ENCODE peak calls at places on chromosomes 6 and 20, in six cellular contexts. One of them, this sample, is unnamed.

GRCh38 chr6:30091577-30092381 is 16.2 kb upstream of the RNF39 start:
- DNase-seq in GM20000: no peak
- DNase-seq in astrocyte of the cerebellum: no peak
- DNase-seq in K562: no peak
- DNase-seq in mucosa of descending colon: peak
- DNase-seq in HCT116: peak
- DNase-seq in this sample: no peak

GRCh38 chr6:106525111-106525884 is 104.0 kb downstream of the RTN4IP1 start:
- DNase-seq in GM20000: peak
- DNase-seq in astrocyte of the cerebellum: no peak
- DNase-seq in K562: no peak
- DNase-seq in mucosa of descending colon: no peak
- DNase-seq in HCT116: no peak
- DNase-seq in this sample: no peak

GRCh38 chr6:40328376-40328987 is 258.7 kb downstream of the LRFN2 start:
- DNase-seq in GM20000: peak
- DNase-seq in astrocyte of the cerebellum: no peak
- DNase-seq in K562: peak
- DNase-seq in mucosa of descending colon: peak
- DNase-seq in HCT116: peak
- DNase-seq in this sample: peak

GRCh38 chr6:138087549-138087948 is 19.7 kb downstream of the PERP start:
- DNase-seq in GM20000: no peak
- DNase-seq in astrocyte of the cerebellum: no peak
- DNase-seq in K562: no peak
- DNase-seq in mucosa of descending colon: no peak
- DNase-seq in HCT116: peak
- DNase-seq in this sample: no peak

GRCh38 chr6:927157-927556 is 234.2 kb upstream of the EXOC2 start:
- DNase-seq in GM20000: no peak
- DNase-seq in astrocyte of the cerebellum: no peak
- DNase-seq in K562: no peak
- DNase-seq in mucosa of descending colon: no peak
- DNase-seq in HCT116: no peak
- DNase-seq in this sample: no peak

GRCh38 chr20:6566821-6567220 is 200.7 kb upstream of the BMP2 start:
- DNase-seq in GM20000: no peak
- DNase-seq in astrocyte of the cerebellum: no peak
- DNase-seq in K562: no peak
- DNase-seq in mucosa of descending colon: no peak
- DNase-seq in HCT116: no peak
- DNase-seq in this sample: no peak

GRCh38 chr6:17042422-17043147 is 59.3 kb upstream of the STMND1 start:
- DNase-seq in GM20000: no peak
- DNase-seq in astrocyte of the cerebellum: no peak
- DNase-seq in K562: no peak
- DNase-seq in mucosa of descending colon: peak
- DNase-seq in HCT116: peak
- DNase-seq in this sample: peak

GRCh38 chr6:100084301-100085161 is 90.5 kb upstream of the MCHR2 start:
- DNase-seq in GM20000: no peak
- DNase-seq in astrocyte of the cerebellum: peak
- DNase-seq in K562: no peak
- DNase-seq in mucosa of descending colon: no peak
- DNase-seq in HCT116: no peak
- DNase-seq in this sample: no peak

GRCh38 chr6:111689419-111689818 is 83.7 kb upstream of the TRAF3IP2 start:
- DNase-seq in GM20000: no peak
- DNase-seq in astrocyte of the cerebellum: no peak
- DNase-seq in K562: no peak
- DNase-seq in mucosa of descending colon: no peak
- DNase-seq in HCT116: no peak
- DNase-seq in this sample: no peak

GRCh38 chr6:31972709-31973350 is 892 bp upstream of the DXO start:
- DNase-seq in GM20000: peak
- DNase-seq in astrocyte of the cerebellum: no peak
- DNase-seq in K562: peak
- DNase-seq in mucosa of descending colon: no peak
- DNase-seq in HCT116: no peak
- DNase-seq in this sample: no peak

GRCh38 chr20:11395581-11395980 is 522.1 kb upstream of the BTBD3 start:
- DNase-seq in GM20000: no peak
- DNase-seq in astrocyte of the cerebellum: no peak
- DNase-seq in K562: no peak
- DNase-seq in mucosa of descending colon: no peak
- DNase-seq in HCT116: no peak
- DNase-seq in this sample: no peak

GRCh38 chr6:150741633-150742200 is 123.8 kb upstream of the MTHFD1L start:
- DNase-seq in GM20000: peak
- DNase-seq in astrocyte of the cerebellum: no peak
- DNase-seq in K562: no peak
- DNase-seq in mucosa of descending colon: peak
- DNase-seq in HCT116: peak
- DNase-seq in this sample: peak

GRCh38 chr20:11445161-11445560 is 472.5 kb upstream of the BTBD3 start:
- DNase-seq in GM20000: no peak
- DNase-seq in astrocyte of the cerebellum: no peak
- DNase-seq in K562: no peak
- DNase-seq in mucosa of descending colon: no peak
- DNase-seq in HCT116: no peak
- DNase-seq in this sample: no peak

GRCh38 chr20:6626805-6627204 is 140.7 kb upstream of the BMP2 start:
- DNase-seq in GM20000: no peak
- DNase-seq in astrocyte of the cerebellum: no peak
- DNase-seq in K562: no peak
- DNase-seq in mucosa of descending colon: no peak
- DNase-seq in HCT116: no peak
- DNase-seq in this sample: no peak

GRCh38 chr20:568097-568864 is 24.7 kb upstream of the CSNK2A1 start:
- DNase-seq in GM20000: no peak
- DNase-seq in astrocyte of the cerebellum: no peak
- DNase-seq in K562: peak
- DNase-seq in mucosa of descending colon: no peak
- DNase-seq in HCT116: no peak
- DNase-seq in this sample: no peak

GRCh38 chr6:33324139-33324538 is 6.6 kb upstream of the ZBTB22 start:
- DNase-seq in GM20000: peak
- DNase-seq in astrocyte of the cerebellum: no peak
- DNase-seq in K562: no peak
- DNase-seq in mucosa of descending colon: peak
- DNase-seq in HCT116: no peak
- DNase-seq in this sample: no peak

GRCh38 chr6:119449253-119450156 is 99.9 kb upstream of the MAN1A1 start:
- DNase-seq in GM20000: no peak
- DNase-seq in astrocyte of the cerebellum: no peak
- DNase-seq in K562: no peak
- DNase-seq in mucosa of descending colon: no peak
- DNase-seq in HCT116: no peak
- DNase-seq in this sample: no peak

GRCh38 chr6:77292564-77293546 is 170.4 kb downstream of the HTR1B start:
- DNase-seq in GM20000: no peak
- DNase-seq in astrocyte of the cerebellum: peak
- DNase-seq in K562: no peak
- DNase-seq in mucosa of descending colon: no peak
- DNase-seq in HCT116: peak
- DNase-seq in this sample: no peak

GRCh38 chr6:16316741-16317251 is 78.4 kb downstream of the GMPR start:
- DNase-seq in GM20000: peak
- DNase-seq in astrocyte of the cerebellum: no peak
- DNase-seq in K562: peak
- DNase-seq in mucosa of descending colon: peak
- DNase-seq in HCT116: peak
- DNase-seq in this sample: no peak

DNA sequence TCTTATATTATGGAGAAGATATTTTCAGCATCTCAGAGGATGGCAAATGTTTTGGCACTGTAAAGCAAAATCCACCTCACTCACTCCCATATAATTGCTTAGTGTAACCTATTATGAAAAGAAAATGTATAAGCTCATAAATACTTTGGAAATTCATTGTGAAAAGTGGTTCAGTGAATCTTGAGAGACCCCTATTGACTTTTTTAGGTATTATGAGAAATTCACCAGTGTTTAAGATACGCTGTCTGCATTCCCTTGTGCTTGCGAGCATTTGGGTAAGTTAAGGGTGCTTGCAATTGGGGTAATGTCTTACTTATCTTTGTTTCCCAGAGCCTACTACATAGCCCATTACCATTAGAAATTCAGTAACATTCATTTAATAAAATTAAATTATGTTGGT is 66.3 kb upstream of the BMP5 start:
- DNase-seq in GM20000: no peak
- DNase-seq in astrocyte of the cerebellum: no peak
- DNase-seq in K562: no peak
- DNase-seq in mucosa of descending colon: no peak
- DNase-seq in HCT116: no peak
- DNase-seq in this sample: no peak
- TF ChIP-seq CTCF in GM20000: no peak
- TF ChIP-seq CTCF in astrocyte of the cerebellum: peak
- TF ChIP-seq CTCF in K562: no peak
- TF ChIP-seq CTCF in mucosa of descending colon: no peak
- TF ChIP-seq CTCF in HCT116: peak
- TF ChIP-seq CTCF in this sample: no peak

GRCh38 chr20:58378056-58378455 is 11.0 kb upstream of the VAPB start:
- DNase-seq in GM20000: no peak
- DNase-seq in astrocyte of the cerebellum: no peak
- DNase-seq in K562: no peak
- DNase-seq in mucosa of descending colon: no peak
- DNase-seq in HCT116: no peak
- DNase-seq in this sample: no peak

GRCh38 chr20:58377017-58377416 is 12.0 kb upstream of the VAPB start:
- DNase-seq in GM20000: no peak
- DNase-seq in astrocyte of the cerebellum: no peak
- DNase-seq in K562: no peak
- DNase-seq in mucosa of descending colon: no peak
- DNase-seq in HCT116: no peak
- DNase-seq in this sample: no peak

GRCh38 chr20:58381627-58382026 is 7.4 kb upstream of the VAPB start:
- DNase-seq in GM20000: no peak
- DNase-seq in astrocyte of the cerebellum: no peak
- DNase-seq in K562: no peak
- DNase-seq in mucosa of descending colon: no peak
- DNase-seq in HCT116: no peak
- DNase-seq in this sample: no peak

GRCh38 chr20:58375796-58376195 is 13.2 kb upstream of the VAPB start:
- DNase-seq in GM20000: no peak
- DNase-seq in astrocyte of the cerebellum: no peak
- DNase-seq in K562: no peak
- DNase-seq in mucosa of descending colon: no peak
- DNase-seq in HCT116: no peak
- DNase-seq in this sample: no peak

GRCh38 chr20:58378704-58379103 is 10.3 kb upstream of the VAPB start:
- DNase-seq in GM20000: no peak
- DNase-seq in astrocyte of the cerebellum: no peak
- DNase-seq in K562: no peak
- DNase-seq in mucosa of descending colon: no peak
- DNase-seq in HCT116: no peak
- DNase-seq in this sample: no peak
- TF ChIP-seq CTCF in GM20000: no peak
- TF ChIP-seq CTCF in astrocyte of the cerebellum: peak
- TF ChIP-seq CTCF in K562: peak
- TF ChIP-seq CTCF in mucosa of descending colon: no peak
- TF ChIP-seq CTCF in HCT116: no peak
- TF ChIP-seq CTCF in this sample: peak

GRCh38 chr6:123316733-123317323 is 319.9 kb downstream of the TRDN start:
- DNase-seq in GM20000: peak
- DNase-seq in astrocyte of the cerebellum: peak
- DNase-seq in K562: peak
- DNase-seq in mucosa of descending colon: no peak
- DNase-seq in HCT116: no peak
- DNase-seq in this sample: no peak
- TF ChIP-seq CTCF in GM20000: no peak
- TF ChIP-seq CTCF in astrocyte of the cerebellum: no peak
- TF ChIP-seq CTCF in K562: peak
- TF ChIP-seq CTCF in mucosa of descending colon: no peak
- TF ChIP-seq CTCF in HCT116: peak
- TF ChIP-seq CTCF in this sample: peak

DNA sequence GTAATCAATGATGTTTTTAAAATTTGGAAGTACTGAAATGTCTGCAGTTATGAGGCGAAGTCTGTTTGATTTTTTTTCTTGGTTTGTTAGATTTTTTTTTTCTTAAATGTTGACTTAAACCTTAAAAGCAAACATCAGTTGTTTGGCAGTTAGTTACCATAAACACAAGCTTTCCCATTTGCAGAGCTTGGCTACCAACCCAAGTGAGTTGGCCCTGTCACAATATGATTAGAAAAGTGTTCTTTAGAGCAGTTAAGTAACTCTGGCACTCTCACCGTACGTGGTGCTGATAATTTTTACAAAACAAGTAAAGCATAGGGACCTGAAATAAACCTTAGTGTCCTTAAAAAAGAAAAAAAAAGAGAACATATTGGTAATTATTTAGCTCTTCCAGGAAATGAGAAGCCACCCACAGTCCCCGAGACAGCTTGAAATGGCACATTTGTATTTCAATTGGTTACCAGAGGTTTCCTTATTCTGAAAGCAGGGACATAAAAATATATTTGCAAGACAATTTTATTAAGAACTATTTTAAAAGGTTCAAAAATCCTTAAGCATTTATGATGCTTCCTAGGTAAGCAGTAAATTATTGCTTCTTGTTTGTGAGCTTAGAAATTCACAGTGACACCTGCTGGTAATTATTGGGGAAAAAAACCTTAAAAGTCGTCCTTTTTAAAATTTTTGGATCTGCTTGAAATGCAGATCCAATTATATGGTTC is 3.9 kb downstream of the HEY2 start:
- DNase-seq in GM20000: peak
- DNase-seq in astrocyte of the cerebellum: peak
- DNase-seq in K562: no peak
- DNase-seq in mucosa of descending colon: no peak
- DNase-seq in HCT116: peak
- DNase-seq in this sample: no peak
- TF ChIP-seq CTCF in GM20000: peak
- TF ChIP-seq CTCF in astrocyte of the cerebellum: peak
- TF ChIP-seq CTCF in K562: peak
- TF ChIP-seq CTCF in mucosa of descending colon: no peak
- TF ChIP-seq CTCF in HCT116: peak
- TF ChIP-seq CTCF in this sample: peak

This sample was measured in endothelial cell.